ENCODE peak calls at places on chromosome 17, in eight cellular contexts. E, N, J, S, C, Y, T and G are unnamed samples. For H3K9me3, the result is how much of the 10 kb centered on the place peaks cover.

GRCh38 chr17:15134363-15134762 is 130.8 kb downstream of the PMP22 start:
- DNase-seq in E (no peak), N (no peak), J (no peak), S (no peak), C (no peak), Y (no peak), T (no peak), G (no peak)

GRCh38 chr17:48577946-48578615 is at the start of gene HOXB4:
- DNase-seq in E (peak), N (peak), J (peak), S (peak), C (peak), Y (no peak), T (no peak), G (peak)

GRCh38 chr17:4679652-4680051 is 24.3 kb downstream of the PELP1 start:
- DNase-seq in E (no peak), N (no peak), J (no peak), S (no peak), C (no peak), Y (peak), T (no peak), G (no peak)

GRCh38 chr17:45284176-45285140 is 22.6 kb upstream of the SPATA32 start:
- DNase-seq in E (peak), N (no peak), J (peak), S (peak), C (peak), Y (peak), T (no peak), G (peak)

GRCh38 chr17:18143044-18143936 is 34.7 kb downstream of the MYO15A start:
- DNase-seq in E (no peak), N (no peak), J (no peak), S (no peak), C (no peak), Y (peak), T (peak), G (no peak)

GRCh38 chr17:77286641-77287431 is 146.1 kb downstream of the SEC14L1 start:
- DNase-seq in E (peak), N (no peak), J (peak), S (peak), C (no peak), Y (peak), T (no peak), G (no peak)

GRCh38 chr17:45852535-45853297 is 8.0 kb downstream of the SPPL2C start:
- DNase-seq in E (no peak), N (peak), J (peak), S (no peak), C (peak), Y (peak), T (peak), G (peak)

GRCh38 chr17:29930399-29931010 is 477 bp upstream of the SSH2 start:
- DNase-seq in E (no peak), N (no peak), J (no peak), S (no peak), C (peak), Y (no peak), T (peak), G (no peak)

GRCh38 chr17:8800656-8801055 is 1.5 kb upstream of the MFSD6L start:
- DNase-seq in E (no peak), N (no peak), J (no peak), S (no peak), C (no peak), Y (no peak), T (no peak), G (no peak)

GRCh38 chr17:39667262-39668140 is 752 bp upstream of the PNMT start:
- DNase-seq in E (peak), N (no peak), J (no peak), S (peak), C (no peak), Y (no peak), T (no peak), G (no peak)

GRCh38 chr17:46071796-46072195 is 72.7 kb downstream of the STH start:
- DNase-seq in E (no peak), N (no peak), J (no peak), S (no peak), C (no peak), Y (no peak), T (no peak), G (no peak)

GRCh38 chr17:41987642-41988041 is 21.0 kb downstream of the CNP start:
- DNase-seq in E (no peak), N (no peak), J (no peak), S (no peak), C (no peak), Y (no peak), T (no peak), G (no peak)

GRCh38 chr17:77688369-77688768 is 270.1 kb upstream of the TNRC6C start:
- DNase-seq in E (no peak), N (no peak), J (no peak), S (no peak), C (no peak), Y (no peak), T (no peak), G (no peak)

GRCh38 chr17:62618647-62619412 is 8.6 kb upstream of the MRC2 start:
- DNase-seq in E (peak), N (no peak), J (no peak), S (no peak), C (no peak), Y (no peak), T (no peak), G (no peak)

GRCh38 chr17:66673668-66674276 is 161.1 kb upstream of the CACNG5 start:
- DNase-seq in E (no peak), N (peak), J (peak), S (no peak), C (no peak), Y (peak), T (peak), G (peak)

GRCh38 chr17:60971515-60972369 is 294.1 kb downstream of the BCAS3 start:
- DNase-seq in E (no peak), N (peak), J (no peak), S (no peak), C (no peak), Y (peak), T (peak), G (no peak)

GRCh38 chr17:9021158-9021984 is at the start of gene NTN1:
- DNase-seq in E (peak), N (peak), J (peak), S (peak), C (no peak), Y (no peak), T (peak), G (no peak)

GRCh38 chr17:36824678-36825091 is 112.6 kb upstream of the LHX1 start:
- DNase-seq in E (no peak), N (no peak), J (no peak), S (no peak), C (no peak), Y (peak), T (no peak), G (no peak)

GRCh38 chr17:72187544-72187943 is 66.7 kb downstream of the SOX9 start:
- DNase-seq in E (peak), N (no peak), J (no peak), S (peak), C (no peak), Y (no peak), T (peak), G (no peak)

GRCh38 chr17:69900101-69900500 is 174.9 kb upstream of the KCNJ16 start:
- DNase-seq in E (no peak), N (no peak), J (no peak), S (no peak), C (no peak), Y (no peak), T (no peak), G (no peak)
- H3K9me3 ChIP-seq in E (under half), N (under half), J (under half), S (under half), C (under half), Y (under half), T (under half), G (under half)

DNA sequence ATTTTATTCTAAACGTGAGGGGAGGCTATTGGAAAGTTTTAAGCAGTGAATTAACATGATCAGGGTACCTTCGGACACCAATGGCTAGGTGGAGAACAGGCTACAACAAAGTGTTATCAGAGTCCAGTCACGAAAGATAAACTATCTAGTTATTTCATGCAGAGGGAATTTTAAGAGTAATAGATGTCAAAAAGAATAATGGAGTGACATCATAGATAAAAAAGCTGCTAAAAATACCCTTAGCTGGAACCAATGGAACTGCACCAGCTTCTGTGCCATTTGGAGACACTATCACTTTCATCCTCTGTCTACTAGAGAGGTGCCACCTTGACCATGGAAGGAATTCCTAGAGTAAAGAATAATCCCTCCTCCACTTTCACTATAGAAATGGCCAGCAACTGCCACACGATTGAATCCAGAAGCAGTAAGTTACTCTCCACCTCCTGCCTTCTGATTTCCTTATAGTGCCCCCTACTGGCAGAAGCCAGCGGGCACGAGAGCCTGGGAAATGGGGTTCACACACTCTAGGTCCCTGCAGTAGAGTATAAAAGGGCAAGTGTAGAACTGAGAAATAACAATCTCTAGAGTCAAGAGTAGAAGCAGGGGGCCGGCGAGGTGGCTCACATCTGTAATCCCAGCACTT is 2.8 kb upstream of the ALDH3A2 start:
- DNase-seq in E (peak), N (no peak), J (no peak), S (no peak), C (peak), Y (peak), T (peak), G (peak)
- H3K27ac ChIP-seq in E (no peak), N (peak), J (peak), S (no peak), C (no peak), Y (peak), T (no peak), G (no peak)

GRCh38 chr17:80192268-80192667 is 22.4 kb downstream of the CARD14 start:
- DNase-seq in E (peak), N (no peak), J (no peak), S (no peak), C (no peak), Y (no peak), T (no peak), G (no peak)

GRCh38 chr17:80190716-80191115 is 20.9 kb downstream of the CARD14 start:
- DNase-seq in E (peak), N (no peak), J (no peak), S (no peak), C (no peak), Y (no peak), T (no peak), G (no peak)

GRCh38 chr17:80189611-80190010 is 19.8 kb downstream of the CARD14 start:
- DNase-seq in E (no peak), N (no peak), J (no peak), S (no peak), C (no peak), Y (no peak), T (no peak), G (no peak)

GRCh38 chr17:80191192-80191591 is 21.4 kb downstream of the CARD14 start:
- DNase-seq in E (no peak), N (no peak), J (no peak), S (no peak), C (no peak), Y (no peak), T (no peak), G (no peak)

DNA sequence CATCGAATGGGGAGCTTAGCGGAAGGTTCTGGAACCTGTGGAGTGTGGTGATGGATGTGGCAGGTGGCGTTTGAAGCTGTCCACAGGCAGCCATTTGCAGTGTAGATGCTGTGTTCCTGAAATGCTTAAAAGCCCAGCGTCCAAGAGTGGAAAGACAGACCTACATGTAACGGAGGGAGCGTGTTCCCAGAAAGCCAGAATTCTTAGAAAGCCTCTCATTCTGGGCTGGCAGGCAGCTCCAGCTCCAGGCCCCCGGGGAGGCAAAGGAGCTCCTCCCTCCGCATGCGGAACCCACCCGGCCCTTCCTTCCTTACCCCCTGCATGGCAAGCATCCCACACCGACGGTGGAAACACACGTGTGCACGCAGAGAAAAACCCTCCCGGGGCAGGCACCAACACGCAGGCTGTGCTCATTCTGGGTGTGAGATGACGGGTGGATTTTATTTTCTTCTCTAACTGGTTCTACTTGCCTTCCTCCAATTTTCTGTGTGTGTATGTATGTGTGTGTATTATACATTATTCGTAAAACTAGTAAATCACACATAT is 22.0 kb downstream of the CARD14 start:
- DNase-seq in E (no peak), N (no peak), J (no peak), S (no peak), C (no peak), Y (no peak), T (no peak), G (no peak)
- H3K4me3 ChIP-seq in E (no peak), N (no peak), J (no peak), S (no peak), C (no peak), Y (no peak), T (peak), G (no peak)

DNA sequence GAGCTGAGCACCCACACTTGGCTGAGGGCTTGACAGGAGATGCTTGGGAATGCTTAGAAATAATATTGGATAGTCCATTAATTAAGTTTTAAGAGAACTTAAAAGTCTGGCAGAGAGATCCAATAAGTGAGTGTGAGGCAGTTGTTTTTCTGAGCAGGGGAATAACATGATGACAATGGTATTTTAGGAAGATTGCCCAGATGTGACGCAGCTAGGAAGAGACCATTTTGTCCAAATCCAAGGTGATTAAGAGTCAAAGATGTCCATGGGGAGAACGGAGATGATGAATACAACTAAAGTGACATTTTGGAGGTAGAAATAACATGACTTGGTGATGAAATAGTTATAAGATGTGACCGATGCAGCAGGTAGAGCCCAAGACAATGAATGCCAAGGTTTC is 102.8 kb upstream of the AXIN2 start:
- DNase-seq in E (no peak), N (peak), J (no peak), S (no peak), C (no peak), Y (no peak), T (no peak), G (no peak)
- H3K9me3 ChIP-seq in E (under half), N (under half), J (under half), S (under half), C (under half), Y (under half), T (under half), G (under half)

DNA sequence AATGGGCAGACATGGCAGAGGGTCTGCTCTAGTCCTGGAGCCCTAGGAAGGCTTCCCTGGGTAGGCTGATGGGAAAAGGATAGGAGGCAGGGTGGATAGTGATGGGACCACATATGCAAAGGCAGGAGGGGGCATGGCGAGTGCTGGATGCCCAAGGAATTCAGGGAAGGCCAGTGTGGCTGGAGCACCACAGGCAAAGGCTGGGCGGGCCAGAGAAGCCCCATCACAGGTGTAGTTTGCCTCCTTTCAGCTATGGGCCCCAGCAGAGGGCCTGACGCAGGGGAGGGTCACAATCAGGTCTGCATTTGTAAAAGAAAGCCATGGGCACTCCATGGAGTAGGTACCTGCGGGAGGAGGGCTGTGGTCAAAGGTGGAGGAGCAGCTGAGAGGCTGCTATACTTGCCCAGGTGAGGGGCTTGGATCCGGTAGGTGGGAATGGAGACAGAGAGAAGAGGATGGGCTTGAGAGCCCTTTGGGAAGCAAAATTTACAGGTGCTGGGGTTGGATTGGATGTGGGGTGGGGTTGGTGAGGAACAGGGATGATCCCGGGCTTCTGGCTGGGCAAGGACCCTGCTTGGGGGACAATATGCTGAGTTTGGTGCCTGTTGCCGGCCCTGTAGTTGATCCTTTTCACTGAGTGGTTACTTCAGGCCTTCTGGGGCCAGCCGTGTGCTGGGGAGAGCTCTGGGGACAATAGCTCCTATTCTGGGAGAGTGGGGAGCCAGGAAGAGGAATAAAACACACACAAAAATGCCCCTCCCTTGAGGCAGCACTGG is 6.5 kb upstream of the COL1A1 start:
- DNase-seq in E (no peak), N (peak), J (peak), S (no peak), C (no peak), Y (no peak), T (no peak), G (no peak)
- H3K27ac ChIP-seq in E (no peak), N (peak), J (peak), S (no peak), C (peak), Y (no peak), T (no peak), G (no peak)